ENCODE peak calls at places on chromosomes 1 and 21, in five cellular contexts. R, T, Q, E and L are unnamed samples.

GRCh38 chr1:94327001-94327685 is 89.8 kb upstream of the ARHGAP29 start:
- DNase-seq in T (peak; percentile 36), R (no peak), E (no peak), Q (peak; percentile 61), L (no peak)

GRCh38 chr1:206922524-206922923 is 783 bp upstream of the FCMR start:
- DNase-seq in E (no peak), T (no peak), Q (no peak), R (no peak), L (no peak)

GRCh38 chr1:46181343-46182260 is 5.3 kb upstream of the P3R3URF start:
- DNase-seq in T (no peak), R (no peak), E (no peak), Q (peak; percentile 49), L (no peak)

GRCh38 chr1:193115629-193116227 is 6.1 kb upstream of the CDC73 start:
- DNase-seq in E (peak; percentile 96), Q (peak; percentile 98), T (peak; percentile 35), R (no peak), L (no peak)

GRCh38 chr1:61049850-61050540 is 32.4 kb upstream of the NFIA start:
- DNase-seq in Q (peak; percentile 82), E (peak; percentile 75), T (peak; percentile 96), R (peak; percentile 51), L (peak; percentile 73)

GRCh38 chr1:44721521-44722361 is 9.2 kb downstream of the RNU5D-1 start:
- DNase-seq in T (peak; percentile 47), R (peak; percentile 97), Q (peak; percentile 96), E (peak; percentile 95), L (peak; percentile 79)

GRCh38 chr1:165143437-165144065 is 213.0 kb downstream of the LMX1A start:
- DNase-seq in E (peak; percentile 28), T (no peak), Q (no peak), R (no peak), L (peak; percentile 21)

GRCh38 chr1:26827205-26827604 is 717 bp downstream of the ZDHHC18 start:
- DNase-seq in Q (no peak), R (no peak), T (no peak), E (no peak), L (no peak)

GRCh38 chr1:197798492-197798891 is 23.2 kb upstream of the DENND1B start:
- DNase-seq in R (no peak), E (no peak), Q (no peak), T (no peak), L (no peak)

GRCh38 chr1:215321802-215322201 is 239.3 kb downstream of the KCNK2 start:
- DNase-seq in E (no peak), Q (peak; percentile 1), R (no peak), T (no peak), L (no peak)

GRCh38 chr1:62724430-62724829 is 36.2 kb upstream of the DOCK7 start:
- DNase-seq in E (no peak), R (no peak), T (no peak), Q (no peak), L (no peak)

GRCh38 chr1:166900987-166901386 is 24.9 kb upstream of the TADA1 start:
- DNase-seq in T (no peak), Q (no peak), E (no peak), R (no peak), L (no peak)

GRCh38 chr1:24939657-24940193 is 9.6 kb upstream of the RUNX3 start:
- DNase-seq in Q (no peak), T (no peak), R (no peak), E (no peak), L (no peak)

GRCh38 chr1:209249280-209249670 is 334.2 kb upstream of the CAMK1G start:
- DNase-seq in T (no peak), R (no peak), E (no peak), Q (no peak), L (no peak)

GRCh38 chr21:46599251-46599572 is 5.7 kb downstream of the S100B start:
- DNase-seq in Q (peak; percentile 88), E (no peak), R (no peak), T (peak; percentile 67), L (no peak)

GRCh38 chr1:19369396-19370090 is 57.4 kb downstream of the SLC66A1 start:
- DNase-seq in T (no peak), E (no peak), R (no peak), Q (no peak), L (no peak)

GRCh38 chr1:19370453-19371170 is 58.5 kb downstream of the SLC66A1 start:
- DNase-seq in Q (no peak), R (no peak), T (no peak), E (no peak), L (no peak)

GRCh38 chr1:19367584-19368041 is 55.5 kb downstream of the SLC66A1 start:
- DNase-seq in Q (no peak), E (peak; percentile 57), R (no peak), T (no peak), L (no peak)

GRCh38 chr1:19368050-19368449 is 55.9 kb downstream of the SLC66A1 start:
- DNase-seq in T (no peak), E (no peak), Q (no peak), R (no peak), L (no peak)

GRCh38 chr1:19368964-19369363 is 56.8 kb downstream of the SLC66A1 start:
- DNase-seq in E (no peak), R (no peak), T (no peak), Q (no peak), L (no peak)
- TF ChIP-seq CTCF in E (no peak), R (no peak), T (no peak), Q (no peak), L (no peak)

DNA sequence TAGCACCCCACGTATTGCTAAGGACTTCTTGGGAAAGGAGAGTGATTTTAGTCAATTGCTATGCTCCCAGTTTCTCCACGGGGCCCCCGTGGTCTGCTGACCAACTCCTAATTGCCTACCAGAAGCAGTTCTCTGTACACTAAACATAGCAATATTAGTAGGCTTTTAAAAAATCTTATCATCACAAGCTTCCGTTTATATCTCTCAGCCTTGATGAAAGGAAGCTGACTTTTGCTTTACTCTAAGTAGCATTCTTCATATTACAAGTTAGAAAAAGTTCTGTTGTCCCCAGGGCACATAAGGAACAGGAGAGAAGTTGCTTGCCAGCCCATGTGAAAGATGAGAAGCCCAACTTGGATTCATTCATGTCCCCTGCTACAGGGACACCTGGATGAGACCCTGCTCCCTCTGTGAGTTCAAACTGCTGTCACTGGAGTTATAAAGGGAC is 29.3 kb downstream of the TGFB2 start:
- DNase-seq in Q (peak; percentile 60), T (no peak), E (no peak), R (no peak), L (no peak)
- TF ChIP-seq CTCF in Q (no peak), T (no peak), E (no peak), R (no peak), L (no peak)

DNA sequence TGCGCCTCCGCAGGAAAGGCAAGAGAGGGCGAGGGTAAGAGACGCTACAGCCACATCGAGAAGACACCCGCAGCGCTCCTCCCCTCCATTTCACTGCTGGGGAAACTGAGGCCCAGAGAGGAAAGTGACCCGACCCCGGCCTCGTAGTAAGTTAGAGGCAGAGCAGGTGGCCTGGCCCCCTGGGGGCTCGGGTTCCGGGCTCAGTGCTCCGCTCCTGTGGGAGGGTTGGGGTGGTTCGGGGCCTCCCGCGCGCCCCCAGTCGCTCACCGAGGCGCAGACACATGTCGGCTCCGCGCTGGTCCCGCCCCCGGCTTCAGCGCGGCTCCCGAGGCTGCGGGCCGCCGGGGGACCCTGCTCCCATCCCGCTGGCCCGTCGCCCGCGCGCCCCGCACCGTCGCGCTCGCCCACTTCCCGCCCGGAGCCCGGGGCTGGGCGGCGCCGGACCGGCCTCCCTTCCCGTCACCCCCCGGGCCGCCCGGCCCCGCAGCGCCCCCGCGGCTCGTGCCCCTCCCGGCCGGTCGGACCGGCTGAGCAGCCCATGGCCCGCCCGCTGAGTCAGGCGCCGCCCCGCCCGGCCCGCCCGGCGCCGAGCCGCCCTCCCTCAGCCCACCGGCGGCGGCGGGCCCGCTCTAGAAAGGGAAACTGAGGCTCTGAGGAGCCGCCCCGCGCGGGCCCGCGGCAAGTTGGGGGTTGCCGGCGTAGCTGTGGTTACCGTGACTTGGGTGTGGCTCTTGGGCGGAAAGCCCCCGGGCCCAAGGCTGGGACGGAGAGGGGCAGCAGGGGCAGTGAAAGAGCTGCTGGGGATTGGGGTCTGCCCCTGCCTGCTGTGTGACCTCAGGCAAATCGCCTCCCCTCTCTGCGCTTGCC is at the start of gene TMEM54:
- DNase-seq in R (peak; percentile 5), E (peak; percentile 77), T (peak; percentile 69), Q (no peak), L (peak; percentile 62)
- TF ChIP-seq CTCF in R (no peak), E (no peak), T (no peak), Q (no peak), L (peak; percentile 10)

DNA sequence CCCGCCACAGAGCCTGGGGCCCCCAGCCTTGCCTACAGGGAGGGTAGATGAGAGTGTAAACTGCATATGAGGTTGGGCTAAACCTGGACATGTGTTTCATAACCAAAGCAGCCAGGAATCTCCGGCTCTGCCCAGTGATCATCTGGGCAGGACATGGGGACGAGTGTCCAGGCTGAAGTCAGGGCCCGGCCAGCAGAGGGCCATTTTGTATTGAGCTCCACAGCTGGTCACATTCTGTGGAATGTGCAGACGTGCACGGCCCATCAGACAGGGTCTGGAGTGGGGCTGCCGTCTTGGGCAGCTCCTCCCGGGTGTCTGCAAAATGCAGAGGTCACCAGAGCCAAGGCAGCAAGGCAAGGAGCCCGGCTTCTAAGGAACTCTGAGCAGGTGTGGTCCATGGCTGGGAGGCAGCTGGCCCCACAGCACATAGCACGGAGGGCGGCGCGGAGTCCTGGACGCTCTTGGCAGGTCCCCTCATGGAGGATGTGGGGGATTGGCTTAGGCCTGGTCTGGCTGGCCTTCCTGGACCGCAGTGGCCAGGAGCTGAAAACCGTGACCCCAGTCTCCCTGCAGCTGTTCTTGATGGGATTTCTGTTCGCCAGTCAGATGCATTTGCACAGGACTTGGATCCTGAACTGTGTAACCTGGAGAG is 6.3 kb downstream of the LRRC3 start:
- DNase-seq in Q (no peak), T (no peak), R (no peak), E (no peak), L (no peak)
- TF ChIP-seq CTCF in Q (no peak), T (no peak), R (no peak), E (no peak), L (no peak)

DNA sequence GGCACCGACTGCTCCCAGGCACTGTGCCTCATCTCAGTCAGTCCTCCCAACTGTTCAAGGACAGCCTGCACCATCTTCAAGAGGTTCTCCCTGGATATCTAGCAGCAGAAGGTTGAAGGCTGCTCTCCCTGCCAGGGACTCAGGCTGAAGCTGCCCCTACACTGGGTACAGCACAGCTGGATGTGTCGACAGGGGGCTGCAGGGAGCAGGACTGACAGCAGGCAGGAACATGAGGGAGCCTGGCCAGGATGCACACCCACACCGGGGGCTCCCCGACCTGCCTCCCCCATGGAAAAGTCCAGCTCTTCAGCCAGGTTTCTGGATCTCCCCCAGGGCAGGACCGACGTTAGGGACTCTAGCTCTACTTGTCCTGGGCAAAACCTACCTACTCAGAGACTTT is 20.5 kb downstream of the SETD4 start:
- DNase-seq in E (no peak), Q (no peak), T (no peak), R (no peak), L (no peak)
- TF ChIP-seq CTCF in E (no peak), Q (no peak), T (no peak), R (no peak), L (no peak)

GRCh38 chr1:177490240-177490639 is 319.5 kb downstream of the BRINP2 start:
- DNase-seq in T (no peak), R (no peak), E (no peak), Q (no peak), L (no peak)

GRCh38 chr1:177490786-177491185 is 320.0 kb downstream of the BRINP2 start:
- DNase-seq in Q (no peak), R (no peak), E (no peak), T (no peak), L (no peak)

GRCh38 chr1:177495878-177496277 is 325.1 kb downstream of the BRINP2 start:
- DNase-seq in T (no peak), E (no peak), R (no peak), Q (no peak), L (no peak)
- TF ChIP-seq CTCF in T (no peak), E (no peak), R (no peak), Q (no peak), L (no peak)